ENCODE peak calls at places on chromosomes 7 and 10, in eight cellular contexts. S, B, D, V, M, T, W and H are unnamed samples.

GRCh38 chr10:930415-931325 is 835 bp downstream of the LARP4B start:
- DNase-seq in S (no peak), B (peak; percentile 59), D (no peak), V (no peak), M (peak; percentile 52), T (no peak), W (peak; percentile 90), H (peak; percentile 54)

GRCh38 chr10:88395677-88396076 is 187.4 kb downstream of the RNLS start:
- DNase-seq in S (no peak), B (peak; percentile 34), D (no peak), V (no peak), M (no peak), T (no peak), W (no peak), H (no peak)

GRCh38 chr7:920351-921070 is 34.0 kb downstream of the ADAP1 start:
- DNase-seq in S (no peak), B (no peak), D (no peak), V (no peak), M (peak; percentile 26), T (no peak), W (peak; percentile 76), H (no peak)

GRCh38 chr7:151251926-151252835 is 3.7 kb upstream of the SMARCD3 start:
- DNase-seq in S (peak; percentile 81), B (peak; percentile 77), D (no peak), V (no peak), M (no peak), T (no peak), W (no peak), H (peak; percentile 62)

GRCh38 chr7:155343150-155343549 is 45.5 kb downstream of the INSIG1 start:
- DNase-seq in S (no peak), B (no peak), D (no peak), V (no peak), M (no peak), T (no peak), W (no peak), H (no peak)

GRCh38 chr10:6144609-6145413 is 56.0 kb downstream of the RBM17 start:
- DNase-seq in S (peak; percentile 80), B (peak; percentile 88), D (peak; percentile 73), V (peak; percentile 46), M (peak; percentile 94), T (peak; percentile 77), W (peak; percentile 98), H (peak; percentile 84)

GRCh38 chr7:47941136-47941844 is 7.0 kb downstream of the PKD1L1 start:
- DNase-seq in S (no peak), B (peak; percentile 81), D (no peak), V (peak; percentile 21), M (no peak), T (no peak), W (peak; percentile 89), H (peak; percentile 76)

GRCh38 chr7:36021917-36022550 is 131.0 kb upstream of the EEPD1 start:
- DNase-seq in S (peak; percentile 58), B (no peak), D (no peak), V (no peak), M (no peak), T (no peak), W (peak; percentile 57), H (no peak)

GRCh38 chr10:92419740-92420553 is 129.0 kb downstream of the MARCHF5 start:
- DNase-seq in S (no peak), B (peak; percentile 50), D (no peak), V (peak; percentile 16), M (peak; percentile 27), T (no peak), W (no peak), H (peak; percentile 38)

GRCh38 chr10:84194424-84195043 is at the start of gene CDHR1:
- DNase-seq in S (no peak), B (no peak), D (no peak), V (no peak), M (peak; percentile 63), T (no peak), W (no peak), H (no peak)

GRCh38 chr10:132434405-132435005 is 37.5 kb downstream of the PWWP2B start:
- DNase-seq in S (no peak), B (no peak), D (peak; percentile 42), V (no peak), M (peak; percentile 76), T (no peak), W (no peak), H (peak; percentile 22)

GRCh38 chr10:8114741-8115340 is 60.4 kb downstream of the GATA3 start:
- DNase-seq in S (no peak), B (no peak), D (no peak), V (no peak), M (no peak), T (no peak), W (no peak), H (no peak)

GRCh38 chr7:134254311-134254710 is 62.4 kb downstream of the SLC35B4 start:
- DNase-seq in S (no peak), B (no peak), D (no peak), V (no peak), M (no peak), T (no peak), W (no peak), H (no peak)

GRCh38 chr7:41385996-41386395 is 316.9 kb downstream of the INHBA start:
- DNase-seq in S (no peak), B (no peak), D (no peak), V (no peak), M (no peak), T (no peak), W (no peak), H (no peak)

GRCh38 chr10:80407836-80408197 is 534 bp upstream of the PRXL2A start:
- DNase-seq in S (no peak), B (peak; percentile 49), D (no peak), V (no peak), M (peak; percentile 32), T (no peak), W (peak; percentile 86), H (peak; percentile 79)

GRCh38 chr7:100863406-100863950 is 3.7 kb upstream of the TRIP6 start:
- DNase-seq in S (peak; percentile 18), B (no peak), D (no peak), V (no peak), M (no peak), T (no peak), W (no peak), H (peak; percentile 82)

GRCh38 chr7:100801833-100802568 is 25.3 kb downstream of the EPHB4 start:
- DNase-seq in S (no peak), B (peak; percentile 81), D (no peak), V (peak; percentile 94), M (no peak), T (no peak), W (peak; percentile 91), H (peak; percentile 41)

GRCh38 chr10:3886191-3886590 is 101.2 kb upstream of the KLF6 start:
- DNase-seq in S (no peak), B (peak; percentile 84), D (no peak), V (peak; percentile 55), M (no peak), T (no peak), W (no peak), H (no peak)

GRCh38 chr7:1922071-1922869 is 252.2 kb downstream of the ELFN1 start:
- DNase-seq in S (no peak), B (no peak), D (no peak), V (peak; percentile 53), M (peak; percentile 72), T (no peak), W (no peak), H (no peak)

GRCh38 chr7:130723784-130724183 is 10.2 kb downstream of the KLF14 start:
- DNase-seq in S (no peak), B (no peak), D (no peak), V (no peak), M (no peak), T (no peak), W (no peak), H (no peak)

GRCh38 chr7:27194641-27195379 is 5.1 kb downstream of the HOXA13 start:
- DNase-seq in S (no peak), B (no peak), D (no peak), V (no peak), M (no peak), T (no peak), W (peak; percentile 79), H (no peak)

GRCh38 chr7:22043367-22043766 is 97.7 kb upstream of the CDCA7L start:
- DNase-seq in S (no peak), B (no peak), D (no peak), V (no peak), M (no peak), T (no peak), W (no peak), H (no peak)

GRCh38 chr7:122384528-122384927 is 80.0 kb upstream of the FEZF1 start:
- DNase-seq in S (no peak), B (no peak), D (no peak), V (no peak), M (no peak), T (no peak), W (no peak), H (no peak)

GRCh38 chr7:143216151-143216550 is 5.7 kb upstream of the TAS2R40 start:
- DNase-seq in S (no peak), B (no peak), D (no peak), V (no peak), M (no peak), T (no peak), W (no peak), H (peak; percentile 16)

GRCh38 chr10:93468532-93469213 is 13.5 kb downstream of the MYOF start:
- DNase-seq in S (no peak), B (peak; percentile 93), D (no peak), V (peak; percentile 88), M (no peak), T (no peak), W (peak; percentile 82), H (peak; percentile 91)

GRCh38 chr7:141785711-141786552 is 4.1 kb upstream of the TAS2R5 start:
- DNase-seq in S (no peak), B (peak; percentile 64), D (no peak), V (peak; percentile 16), M (peak; percentile 31), T (no peak), W (no peak), H (peak; percentile 71)

GRCh38 chr7:104852386-104852785 is 161.6 kb upstream of the KMT2E start:
- DNase-seq in S (no peak), B (no peak), D (no peak), V (no peak), M (no peak), T (no peak), W (no peak), H (no peak)

GRCh38 chr10:132961-133898 is 2.0 kb upstream of the ZMYND11 start:
- DNase-seq in S (no peak), B (peak; percentile 59), D (no peak), V (no peak), M (no peak), T (no peak), W (no peak), H (peak; percentile 45)

GRCh38 chr10:66982792-66983481 is 57.1 kb downstream of the LRRTM3 start:
- DNase-seq in S (no peak), B (no peak), D (no peak), V (no peak), M (no peak), T (no peak), W (no peak), H (no peak)

GRCh38 chr10:108808228-108808627 is 1115.1 kb downstream of the XPNPEP1 start:
- DNase-seq in S (no peak), B (no peak), D (no peak), V (no peak), M (no peak), T (no peak), W (no peak), H (no peak)

GRCh38 chr7:140625908-140626868 is 14.4 kb downstream of the DENND2A start:
- DNase-seq in S (peak; percentile 69), B (peak; percentile 96), D (no peak), V (peak; percentile 93), M (no peak), T (no peak), W (peak; percentile 97), H (peak; percentile 60)

GRCh38 chr7:15015545-15016314 is 113.2 kb upstream of the DGKB start:
- DNase-seq in S (no peak), B (peak; percentile 71), D (no peak), V (peak; percentile 36), M (no peak), T (no peak), W (no peak), H (peak; percentile 77)

GRCh38 chr10:63012623-63013022 is 120.5 kb upstream of the NRBF2 start:
- DNase-seq in S (no peak), B (no peak), D (no peak), V (no peak), M (no peak), T (no peak), W (no peak), H (no peak)

GRCh38 chr10:104330168-104331117 is 7.8 kb downstream of the ITPRIP start:
- DNase-seq in S (no peak), B (peak; percentile 98), D (no peak), V (peak; percentile 94), M (peak; percentile 16), T (no peak), W (peak; percentile 91), H (peak; percentile 71)